ENCODE peak calls at places on chromosome 19, in nine cellular contexts. T is pancreas, N is body of pancreas, Q is Caco-2, O is adrenal gland, E is heart left ventricle, G is tibial artery, K is ascending aorta, H is cardiac muscle cell. F is an unnamed sample. For H3K36me3 and H3K4me1, the result is how much of the 10 kb centered on the place peaks cover.

GRCh38 chr19:34126966-34127365 is 45.3 kb upstream of the LSM14A start:
- DNase-seq in K (no peak), N (no peak), T (no peak), Q (no peak), E (no peak), H (no peak), G (no peak), O (no peak), F (no peak)

GRCh38 chr19:46299004-46299509 is 2.2 kb downstream of the HIF3A start:
- DNase-seq in G (peak), H (peak), E (peak), T (peak), K (peak), N (peak), O (peak), Q (no peak), F (peak)

GRCh38 chr19:18416778-18417249 is 2.4 kb upstream of the SSBP4 start:
- DNase-seq in H (peak), T (peak), Q (peak), N (peak), E (peak), K (no peak), O (peak), G (peak), F (peak)

GRCh38 chr19:1806184-1807029 is 5.7 kb downstream of the ATP8B3 start:
- DNase-seq in H (no peak), G (peak), Q (no peak), E (no peak), T (no peak), N (no peak), O (no peak), K (no peak), F (no peak)

GRCh38 chr19:47067215-47067847 is 18.9 kb upstream of the TMEM160 start:
- DNase-seq in H (no peak), E (no peak), K (no peak), O (no peak), Q (no peak), T (no peak), G (no peak), N (no peak), F (no peak)

GRCh38 chr19:947707-948533 is 22.1 kb downstream of the ARID3A start:
- DNase-seq in K (peak), N (no peak), H (no peak), T (no peak), O (peak), E (peak), G (peak), Q (no peak), F (no peak)

GRCh38 chr19:16714702-16715294 is 4.8 kb upstream of the NWD1 start:
- DNase-seq in Q (peak), H (peak), E (no peak), O (peak), N (peak), G (peak), K (no peak), T (peak), F (no peak)

GRCh38 chr19:1076951-1077350 is 10.0 kb downstream of the ARHGAP45 start:
- DNase-seq in E (peak), G (no peak), N (no peak), T (peak), O (peak), Q (no peak), H (no peak), K (peak), F (no peak)

GRCh38 chr19:42334697-42335373 is 9.4 kb downstream of the MEGF8 start:
- DNase-seq in N (no peak), G (no peak), E (peak), H (no peak), Q (no peak), K (no peak), O (no peak), T (no peak), F (no peak)

GRCh38 chr19:45403781-45404556 is 900 bp downstream of the PPP1R13L start:
- DNase-seq in H (peak), G (no peak), N (peak), O (peak), T (peak), K (no peak), E (peak), Q (peak), F (no peak)

GRCh38 chr19:34220472-34221063 is 33.8 kb upstream of the GARRE1 start:
- DNase-seq in T (peak), O (peak), Q (peak), K (no peak), H (peak), E (peak), G (no peak), N (peak), F (no peak)

GRCh38 chr19:55436847-55437246 is 6.3 kb downstream of the SHISA7 start:
- DNase-seq in K (no peak), G (no peak), O (no peak), Q (no peak), E (no peak), T (no peak), N (no peak), H (no peak), F (no peak)

GRCh38 chr19:34145741-34146202 is 26.5 kb upstream of the LSM14A start:
- DNase-seq in K (no peak), Q (peak), O (peak), T (no peak), N (peak), G (no peak), H (peak), E (no peak), F (no peak)

GRCh38 chr19:43790587-43790986 is 9.8 kb upstream of the KCNN4 start:
- DNase-seq in Q (no peak), E (no peak), G (no peak), H (no peak), K (no peak), N (no peak), T (no peak), O (no peak), F (no peak)

DNA sequence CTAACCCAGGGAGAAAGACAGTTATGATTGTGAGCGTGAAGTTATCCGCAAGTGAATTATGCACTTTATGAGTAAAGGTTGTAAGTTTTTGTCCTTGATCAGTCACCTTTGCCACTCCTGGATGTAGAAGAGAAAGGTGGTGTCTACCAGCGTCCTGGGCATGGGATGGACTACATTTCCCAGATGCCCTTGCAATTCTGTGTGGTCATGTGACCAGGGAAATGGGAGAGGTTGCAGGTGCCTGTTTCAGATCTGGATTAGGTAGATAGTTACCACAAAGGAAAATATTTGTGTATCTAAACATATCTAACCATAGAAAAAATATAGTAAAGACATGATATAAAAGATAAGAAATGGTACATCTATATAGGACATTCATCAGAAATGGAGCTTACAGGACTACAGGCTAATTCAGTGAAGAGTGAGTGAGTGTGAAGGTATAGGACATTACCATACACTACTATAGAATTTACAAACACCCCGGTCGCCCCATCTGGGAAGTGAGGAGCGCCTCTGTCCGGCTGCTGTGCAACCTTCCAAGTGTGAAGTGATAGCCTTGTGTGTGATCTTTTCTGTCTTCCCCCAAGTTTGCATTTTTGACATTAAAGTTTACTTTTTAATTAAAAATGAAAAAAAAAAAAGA is 51.6 kb upstream of the CACNA1A start:
- DNase-seq in T (no peak), Q (no peak), G (no peak), N (peak), E (no peak), H (no peak), K (no peak), O (no peak), F (no peak)
- H3K36me3 ChIP-seq in T (under half), Q (under half), G (under half), N (under half), E (under half), H (under half), K (under half), O (under half), F (under half)

DNA sequence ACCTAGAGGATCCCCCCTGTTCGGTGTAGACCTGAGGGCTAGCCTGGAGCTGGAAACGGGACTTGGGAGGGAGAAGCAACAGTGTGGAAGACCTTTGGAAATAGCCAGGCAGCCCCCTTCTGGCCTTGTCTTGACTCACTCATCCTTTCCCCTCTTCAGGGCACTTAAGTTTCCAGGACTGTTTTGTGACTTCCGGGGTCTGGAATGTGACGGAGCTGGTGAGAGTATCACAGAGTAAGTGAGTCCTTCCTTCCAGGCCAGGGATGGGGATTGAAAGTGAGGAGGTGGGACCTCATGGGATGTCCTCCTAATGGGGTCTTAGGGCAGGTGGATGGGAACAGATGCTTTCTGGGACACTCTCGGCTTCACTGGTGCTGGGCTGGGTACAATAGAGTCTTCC is 29.4 kb downstream of the LYL1 start:
- DNase-seq in K (no peak), G (no peak), H (no peak), T (no peak), O (no peak), E (no peak), N (no peak), Q (no peak), F (no peak)
- H3K4me1 ChIP-seq in K (half or more), G (half or more), H (under half), T (under half), O (under half), E (under half), N (under half), Q (under half), F (half or more)

GRCh38 chr19:15265214-15265613 is 33.0 kb upstream of the EPHX3 start:
- DNase-seq in G (no peak), Q (no peak), T (no peak), E (no peak), O (no peak), H (no peak), N (no peak), K (no peak), F (no peak)
- TF ChIP-seq CTCF in G (no peak), Q (no peak), T (no peak), E (no peak), O (no peak), H (no peak), N (no peak), K (no peak), F (no peak)

GRCh38 chr19:35774274-35775045 is 904 bp upstream of the ARHGAP33 start:
- DNase-seq in N (no peak), E (no peak), Q (no peak), H (no peak), G (no peak), K (no peak), O (no peak), T (peak), F (no peak)

GRCh38 chr19:35773020-35773809 is 2.1 kb upstream of the ARHGAP33 start:
- DNase-seq in O (no peak), K (no peak), G (no peak), T (no peak), N (no peak), E (no peak), Q (no peak), H (peak), F (no peak)

GRCh38 chr19:35776102-35776788 is 881 bp downstream of the ARHGAP33 start:
- DNase-seq in N (no peak), Q (peak), E (no peak), H (no peak), G (peak), K (no peak), T (no peak), O (no peak), F (no peak)

GRCh38 chr19:35775298-35776101 is at the start of gene ARHGAP33:
- DNase-seq in E (peak), N (peak), T (peak), Q (peak), K (peak), H (peak), O (peak), G (peak), F (peak)

DNA sequence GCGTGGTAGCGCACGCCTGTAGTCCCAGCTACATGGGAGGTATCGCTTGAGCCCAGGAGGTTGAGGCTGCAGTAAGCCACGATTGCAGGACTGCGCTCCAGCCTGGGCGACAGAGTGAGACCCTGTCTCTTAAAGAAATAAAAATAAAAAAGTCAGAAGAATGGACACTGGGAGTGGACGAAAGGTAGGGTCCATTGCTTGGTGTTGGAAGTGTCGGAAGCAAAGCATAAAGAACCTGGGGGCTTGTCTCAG is 392 bp upstream of the ARHGAP33 start:
- DNase-seq in N (no peak), G (no peak), O (no peak), T (no peak), K (no peak), H (no peak), E (no peak), Q (no peak), F (no peak)
- H3K36me3 ChIP-seq in N (under half), G (under half), O (under half), T (under half), K (under half), H (under half), E (under half), Q (under half), F (under half)

GRCh38 chr19:54160948-54161347 is 1.4 kb upstream of the LENG1 start:
- DNase-seq in T (no peak), O (no peak), H (no peak), K (no peak), E (no peak), G (no peak), Q (no peak), N (no peak), F (no peak)
- H3K4me1 ChIP-seq in T (under half), O (under half), H (under half), K (under half), E (under half), G (under half), Q (under half), N (under half), F (under half)

GRCh38 chr19:14467816-14468215 is 7.3 kb downstream of the PTGER1 start:
- DNase-seq in T (no peak), Q (no peak), K (no peak), G (no peak), H (no peak), O (no peak), N (no peak), E (no peak), F (no peak)
- TF ChIP-seq CTCF in T (no peak), Q (no peak), K (no peak), G (no peak), H (no peak), O (no peak), N (no peak), E (no peak), F (no peak)

GRCh38 chr19:5046339-5047039 is 77.6 kb downstream of the KDM4B start:
- DNase-seq in N (peak), H (no peak), Q (peak), O (no peak), K (no peak), T (peak), E (no peak), G (peak), F (no peak)
- H3K36me3 ChIP-seq in N (under half), H (under half), Q (under half), O (under half), K (under half), T (under half), E (under half), G (under half), F (half or more)

DNA sequence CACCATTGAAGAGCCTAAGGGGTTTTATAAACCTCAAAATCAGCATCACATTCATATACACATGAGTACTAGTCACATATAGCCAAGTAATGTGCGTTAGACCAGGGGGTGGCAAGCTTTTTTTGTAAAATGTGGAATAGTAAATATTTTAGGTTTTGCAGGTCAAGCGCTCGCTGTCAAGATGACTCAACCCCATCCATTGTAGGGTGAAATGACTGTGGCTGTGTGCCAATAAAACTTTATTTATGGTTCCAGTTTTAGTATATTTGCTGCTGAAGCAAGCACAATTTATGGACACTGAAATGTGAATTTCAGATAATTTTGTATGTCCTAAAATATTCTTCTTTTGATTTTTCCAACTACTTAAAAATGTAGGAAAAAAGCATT is 21.6 kb downstream of the RFX2 start:
- DNase-seq in E (no peak), Q (no peak), N (no peak), K (no peak), T (no peak), H (peak), G (no peak), O (no peak), F (no peak)
- H3K4me1 ChIP-seq in E (under half), Q (under half), N (under half), K (under half), T (under half), H (under half), G (half or more), O (under half), F (half or more)

DNA sequence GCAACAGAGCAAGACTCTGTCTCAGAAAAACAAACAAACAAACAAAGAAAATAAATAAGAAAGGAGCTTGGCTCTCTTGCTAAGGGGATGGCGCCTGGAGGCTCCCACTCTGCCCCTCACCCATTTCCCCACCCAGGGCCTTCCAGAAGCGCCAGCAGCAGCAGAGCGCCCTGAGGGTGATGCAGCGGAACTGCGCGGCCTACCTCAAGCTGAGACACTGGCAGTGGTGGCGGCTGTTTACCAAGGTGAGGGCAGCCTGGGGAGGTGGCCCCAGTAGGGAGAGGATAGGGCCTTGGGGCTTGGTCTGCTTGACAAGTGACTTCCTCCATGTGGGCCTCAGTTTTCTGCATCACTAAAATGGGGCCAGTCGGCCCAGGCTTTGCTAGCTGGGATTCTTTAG is 59.8 kb downstream of the MYH14 start:
- DNase-seq in T (no peak), G (no peak), O (no peak), H (no peak), N (no peak), K (no peak), Q (no peak), E (no peak), F (no peak)
- TF ChIP-seq CTCF in T (no peak), G (no peak), O (no peak), H (no peak), N (no peak), K (no peak), Q (no peak), E (no peak), F (no peak)

F was measured in esophagus muscularis mucosa.